ENCODE peak calls at places on chromosomes 7 and 10, in eight cellular contexts. One of them, this sample, is unnamed.

GRCh38 chr7:132882714-132883428 is 199.0 kb downstream of the CHCHD3 start:
- DNase-seq in stimulated activated CD8-positive, alpha-beta memory T cell treated with anti-CD3 and anti-CD28 coated beads, Interleukin-4, amount 100 ng/mL, for 4 hours: no peak
- DNase-seq in lung: no peak
- DNase-seq in cardiac muscle cell: no peak
- DNase-seq in putamen: no peak
- DNase-seq in effector CD8-positive, alpha-beta T cell: no peak
- DNase-seq in AG09319: no peak
- DNase-seq in A549: no peak
- DNase-seq in this sample: no peak

GRCh38 chr7:23472046-23472445 is 1.8 kb upstream of the IGF2BP3 start:
- DNase-seq in stimulated activated CD8-positive, alpha-beta memory T cell treated with anti-CD3 and anti-CD28 coated beads, Interleukin-4, amount 100 ng/mL, for 4 hours: no peak
- DNase-seq in AG09319: no peak
- DNase-seq in putamen: no peak
- DNase-seq in effector CD8-positive, alpha-beta T cell: no peak
- DNase-seq in lung: no peak
- DNase-seq in A549: no peak
- DNase-seq in cardiac muscle cell: no peak
- DNase-seq in this sample: no peak

GRCh38 chr10:50416181-50416824 is 165.0 kb upstream of the ASAH2 start:
- DNase-seq in putamen: no peak
- DNase-seq in AG09319: no peak
- DNase-seq in cardiac muscle cell: no peak
- DNase-seq in A549: peak; percentile 49
- DNase-seq in stimulated activated CD8-positive, alpha-beta memory T cell treated with anti-CD3 and anti-CD28 coated beads, Interleukin-4, amount 100 ng/mL, for 4 hours: no peak
- DNase-seq in lung: no peak
- DNase-seq in effector CD8-positive, alpha-beta T cell: no peak
- DNase-seq in this sample: no peak

GRCh38 chr10:105797234-105797890 is 1156.3 kb downstream of the SORCS3 start:
- DNase-seq in effector CD8-positive, alpha-beta T cell: no peak
- DNase-seq in cardiac muscle cell: peak; percentile 3
- DNase-seq in putamen: peak; percentile 43
- DNase-seq in AG09319: no peak
- DNase-seq in A549: peak; percentile 25
- DNase-seq in lung: no peak
- DNase-seq in stimulated activated CD8-positive, alpha-beta memory T cell treated with anti-CD3 and anti-CD28 coated beads, Interleukin-4, amount 100 ng/mL, for 4 hours: no peak
- DNase-seq in this sample: no peak

GRCh38 chr7:19427944-19428343 is 280.9 kb downstream of the POLR1F start:
- DNase-seq in AG09319: no peak
- DNase-seq in A549: no peak
- DNase-seq in lung: no peak
- DNase-seq in cardiac muscle cell: no peak
- DNase-seq in putamen: no peak
- DNase-seq in stimulated activated CD8-positive, alpha-beta memory T cell treated with anti-CD3 and anti-CD28 coated beads, Interleukin-4, amount 100 ng/mL, for 4 hours: no peak
- DNase-seq in effector CD8-positive, alpha-beta T cell: no peak
- DNase-seq in this sample: no peak

GRCh38 chr7:66683770-66684123 is 55.1 kb downstream of the KCTD7 start:
- DNase-seq in AG09319: no peak
- DNase-seq in cardiac muscle cell: no peak
- DNase-seq in lung: no peak
- DNase-seq in effector CD8-positive, alpha-beta T cell: no peak
- DNase-seq in A549: no peak
- DNase-seq in putamen: no peak
- DNase-seq in stimulated activated CD8-positive, alpha-beta memory T cell treated with anti-CD3 and anti-CD28 coated beads, Interleukin-4, amount 100 ng/mL, for 4 hours: no peak
- DNase-seq in this sample: no peak

GRCh38 chr7:153943428-153944370 is 108.5 kb upstream of the DPP6 start:
- DNase-seq in effector CD8-positive, alpha-beta T cell: no peak
- DNase-seq in cardiac muscle cell: no peak
- DNase-seq in lung: no peak
- DNase-seq in putamen: peak; percentile 11
- DNase-seq in AG09319: no peak
- DNase-seq in stimulated activated CD8-positive, alpha-beta memory T cell treated with anti-CD3 and anti-CD28 coated beads, Interleukin-4, amount 100 ng/mL, for 4 hours: no peak
- DNase-seq in A549: no peak
- DNase-seq in this sample: no peak

GRCh38 chr10:115696747-115697146 is 576.3 kb downstream of the GFRA1 start:
- DNase-seq in effector CD8-positive, alpha-beta T cell: no peak
- DNase-seq in A549: no peak
- DNase-seq in stimulated activated CD8-positive, alpha-beta memory T cell treated with anti-CD3 and anti-CD28 coated beads, Interleukin-4, amount 100 ng/mL, for 4 hours: no peak
- DNase-seq in lung: no peak
- DNase-seq in cardiac muscle cell: no peak
- DNase-seq in putamen: no peak
- DNase-seq in AG09319: no peak
- DNase-seq in this sample: no peak

GRCh38 chr7:144814326-144814725 is 21.5 kb downstream of the TPK1 start:
- DNase-seq in stimulated activated CD8-positive, alpha-beta memory T cell treated with anti-CD3 and anti-CD28 coated beads, Interleukin-4, amount 100 ng/mL, for 4 hours: no peak
- DNase-seq in AG09319: no peak
- DNase-seq in effector CD8-positive, alpha-beta T cell: no peak
- DNase-seq in putamen: no peak
- DNase-seq in cardiac muscle cell: no peak
- DNase-seq in A549: no peak
- DNase-seq in lung: no peak
- DNase-seq in this sample: no peak

GRCh38 chr10:102796407-102797176 is 40.6 kb downstream of the CYP17A1 start:
- DNase-seq in cardiac muscle cell: peak; percentile 80
- DNase-seq in A549: no peak
- DNase-seq in stimulated activated CD8-positive, alpha-beta memory T cell treated with anti-CD3 and anti-CD28 coated beads, Interleukin-4, amount 100 ng/mL, for 4 hours: peak; percentile 44
- DNase-seq in putamen: peak; percentile 78
- DNase-seq in lung: peak; percentile 70
- DNase-seq in effector CD8-positive, alpha-beta T cell: no peak
- DNase-seq in AG09319: no peak
- DNase-seq in this sample: no peak

GRCh38 chr10:88843171-88843570 is 8.5 kb downstream of the ANKRD22 start:
- DNase-seq in lung: no peak
- DNase-seq in effector CD8-positive, alpha-beta T cell: no peak
- DNase-seq in stimulated activated CD8-positive, alpha-beta memory T cell treated with anti-CD3 and anti-CD28 coated beads, Interleukin-4, amount 100 ng/mL, for 4 hours: no peak
- DNase-seq in putamen: no peak
- DNase-seq in cardiac muscle cell: no peak
- DNase-seq in AG09319: no peak
- DNase-seq in A549: no peak
- DNase-seq in this sample: no peak

GRCh38 chr10:44476421-44476820 is 91.5 kb upstream of the CXCL12 start:
- DNase-seq in lung: no peak
- DNase-seq in A549: no peak
- DNase-seq in effector CD8-positive, alpha-beta T cell: no peak
- DNase-seq in cardiac muscle cell: peak; percentile 15
- DNase-seq in stimulated activated CD8-positive, alpha-beta memory T cell treated with anti-CD3 and anti-CD28 coated beads, Interleukin-4, amount 100 ng/mL, for 4 hours: no peak
- DNase-seq in AG09319: no peak
- DNase-seq in putamen: no peak
- DNase-seq in this sample: no peak

GRCh38 chr10:119680668-119681070 is 29.5 kb downstream of the BAG3 start:
- DNase-seq in effector CD8-positive, alpha-beta T cell: no peak
- DNase-seq in putamen: no peak
- DNase-seq in AG09319: no peak
- DNase-seq in A549: peak; percentile 58
- DNase-seq in cardiac muscle cell: no peak
- DNase-seq in lung: no peak
- DNase-seq in stimulated activated CD8-positive, alpha-beta memory T cell treated with anti-CD3 and anti-CD28 coated beads, Interleukin-4, amount 100 ng/mL, for 4 hours: no peak
- DNase-seq in this sample: no peak

GRCh38 chr7:131325179-131325840 is 2.4 kb upstream of the MKLN1 start:
- DNase-seq in cardiac muscle cell: no peak
- DNase-seq in effector CD8-positive, alpha-beta T cell: no peak
- DNase-seq in putamen: no peak
- DNase-seq in lung: no peak
- DNase-seq in AG09319: no peak
- DNase-seq in A549: no peak
- DNase-seq in stimulated activated CD8-positive, alpha-beta memory T cell treated with anti-CD3 and anti-CD28 coated beads, Interleukin-4, amount 100 ng/mL, for 4 hours: peak; percentile 4
- DNase-seq in this sample: no peak

GRCh38 chr10:57579926-57580325 is 687.8 kb downstream of the IPMK start:
- DNase-seq in A549: peak; percentile 60
- DNase-seq in lung: no peak
- DNase-seq in cardiac muscle cell: peak; percentile 16
- DNase-seq in AG09319: no peak
- DNase-seq in stimulated activated CD8-positive, alpha-beta memory T cell treated with anti-CD3 and anti-CD28 coated beads, Interleukin-4, amount 100 ng/mL, for 4 hours: no peak
- DNase-seq in putamen: peak; percentile 2
- DNase-seq in effector CD8-positive, alpha-beta T cell: no peak
- DNase-seq in this sample: no peak

GRCh38 chr7:101179117-101179779 is 845 bp downstream of the NAT16 start:
- DNase-seq in putamen: no peak
- DNase-seq in lung: no peak
- DNase-seq in stimulated activated CD8-positive, alpha-beta memory T cell treated with anti-CD3 and anti-CD28 coated beads, Interleukin-4, amount 100 ng/mL, for 4 hours: no peak
- DNase-seq in AG09319: no peak
- DNase-seq in effector CD8-positive, alpha-beta T cell: no peak
- DNase-seq in cardiac muscle cell: no peak
- DNase-seq in A549: no peak
- DNase-seq in this sample: no peak

GRCh38 chr10:78972160-78972946 is 96.4 kb upstream of the ZMIZ1 start:
- DNase-seq in A549: peak; percentile 70
- DNase-seq in AG09319: peak; percentile 37
- DNase-seq in lung: peak; percentile 45
- DNase-seq in cardiac muscle cell: peak; percentile 78
- DNase-seq in stimulated activated CD8-positive, alpha-beta memory T cell treated with anti-CD3 and anti-CD28 coated beads, Interleukin-4, amount 100 ng/mL, for 4 hours: no peak
- DNase-seq in effector CD8-positive, alpha-beta T cell: no peak
- DNase-seq in putamen: peak; percentile 91
- DNase-seq in this sample: peak; percentile 59

GRCh38 chr10:132526676-132527075 is 10.9 kb upstream of the INPP5A start:
- DNase-seq in effector CD8-positive, alpha-beta T cell: no peak
- DNase-seq in cardiac muscle cell: peak; percentile 49
- DNase-seq in lung: no peak
- DNase-seq in A549: no peak
- DNase-seq in putamen: no peak
- DNase-seq in stimulated activated CD8-positive, alpha-beta memory T cell treated with anti-CD3 and anti-CD28 coated beads, Interleukin-4, amount 100 ng/mL, for 4 hours: no peak
- DNase-seq in AG09319: no peak
- DNase-seq in this sample: peak; percentile 93

GRCh38 chr7:322111-322671 is 32.2 kb downstream of the FOXL3 start:
- DNase-seq in cardiac muscle cell: peak; percentile 41
- DNase-seq in AG09319: no peak
- DNase-seq in stimulated activated CD8-positive, alpha-beta memory T cell treated with anti-CD3 and anti-CD28 coated beads, Interleukin-4, amount 100 ng/mL, for 4 hours: peak; percentile 57
- DNase-seq in effector CD8-positive, alpha-beta T cell: peak; percentile 87
- DNase-seq in putamen: peak; percentile 31
- DNase-seq in A549: peak; percentile 51
- DNase-seq in lung: peak; percentile 77
- DNase-seq in this sample: no peak

GRCh38 chr10:117924820-117925219 is 121.9 kb downstream of the RAB11FIP2 start:
- DNase-seq in effector CD8-positive, alpha-beta T cell: no peak
- DNase-seq in A549: no peak
- DNase-seq in putamen: no peak
- DNase-seq in stimulated activated CD8-positive, alpha-beta memory T cell treated with anti-CD3 and anti-CD28 coated beads, Interleukin-4, amount 100 ng/mL, for 4 hours: no peak
- DNase-seq in lung: no peak
- DNase-seq in AG09319: no peak
- DNase-seq in cardiac muscle cell: no peak
- DNase-seq in this sample: no peak

This sample was measured in BJ.